ENCODE peak calls at places on chromosomes 3 and 15, in nine cellular contexts. X is GM13976, I is mucosa of descending colon, B is Peyer's patch, P is AG04450, K is tibial nerve, O is heart right ventricle, D is breast epithelium, S is spleen. H is an unnamed sample.

GRCh38 chr3:198071602-198072285 is 111.7 kb downstream of the LMLN start:
- DNase-seq in B (no peak), O (no peak), P (peak; percentile 66), D (no peak), K (no peak), I (no peak), X (no peak), S (no peak), H (peak; percentile 45)

GRCh38 chr3:45659661-45660566 is 29.3 kb upstream of the SACM1L start:
- DNase-seq in K (peak; percentile 51), I (peak; percentile 71), P (peak; percentile 94), S (peak; percentile 82), D (peak; percentile 72), X (peak; percentile 53), B (peak; percentile 35), O (peak; percentile 75), H (peak; percentile 70)

GRCh38 chr3:72277710-72278109 is 492.8 kb upstream of the PROK2 start:
- DNase-seq in I (no peak), D (no peak), B (no peak), P (no peak), X (no peak), O (no peak), K (no peak), S (no peak), H (no peak)

GRCh38 chr3:53729618-53730017 is 116.6 kb downstream of the CHDH start:
- DNase-seq in B (no peak), S (no peak), X (no peak), P (no peak), O (no peak), D (no peak), K (no peak), I (no peak), H (no peak)

GRCh38 chr3:42712344-42712648 is 9.7 kb upstream of the HHATL start:
- DNase-seq in X (no peak), P (no peak), B (no peak), I (no peak), D (no peak), O (no peak), S (no peak), K (no peak), H (no peak)

GRCh38 chr15:101045236-101045646 is 126.1 kb downstream of the LRRK1 start:
- DNase-seq in O (no peak), K (no peak), X (no peak), B (peak; percentile 14), P (no peak), I (no peak), D (no peak), S (peak; percentile 42), H (no peak)

GRCh38 chr15:82313446-82313845 is 35.8 kb downstream of the GOLGA6L10 start:
- DNase-seq in B (no peak), K (no peak), S (peak; percentile 47), P (no peak), D (no peak), O (no peak), X (no peak), I (no peak), H (no peak)

GRCh38 chr3:62467936-62468722 is 94.8 kb upstream of the FEZF2 start:
- DNase-seq in I (no peak), B (no peak), O (no peak), S (no peak), X (no peak), D (no peak), K (no peak), P (no peak), H (no peak)

GRCh38 chr3:174439621-174440349 is 419.3 kb upstream of the NAALADL2 start:
- DNase-seq in S (no peak), X (no peak), I (no peak), O (no peak), P (peak; percentile 98), B (no peak), D (no peak), K (no peak), H (peak; percentile 62)

GRCh38 chr15:60589728-60590127 is 110.8 kb upstream of the ICE2 start:
- DNase-seq in X (no peak), B (no peak), P (no peak), S (no peak), O (no peak), I (no peak), K (no peak), D (no peak), H (no peak)

GRCh38 chr3:142053244-142053643 is 96.1 kb downstream of the TFDP2 start:
- DNase-seq in D (no peak), I (no peak), K (no peak), O (no peak), X (no peak), P (no peak), B (no peak), S (no peak), H (no peak)

GRCh38 chr3:189132125-189132744 is 39.5 kb upstream of the TPRG1 start:
- DNase-seq in S (peak; percentile 87), P (peak; percentile 41), O (peak; percentile 30), K (no peak), B (peak; percentile 51), D (no peak), X (peak; percentile 37), I (peak; percentile 79), H (peak; percentile 63)

GRCh38 chr15:80838666-80839065 is 59.5 kb downstream of the CEMIP start:
- DNase-seq in I (no peak), K (no peak), O (no peak), B (no peak), D (no peak), S (no peak), P (no peak), X (no peak), H (no peak)

GRCh38 chr15:90479656-90480055 is 50.1 kb upstream of the CRTC3 start:
- DNase-seq in K (no peak), I (no peak), S (no peak), D (peak; percentile 58), X (no peak), O (no peak), B (no peak), P (no peak), H (peak; percentile 81)

GRCh38 chr15:92801412-92801773 is 98.7 kb upstream of the CHD2 start:
- DNase-seq in S (peak; percentile 64), D (no peak), K (no peak), I (no peak), P (peak; percentile 61), X (no peak), O (no peak), B (no peak), H (peak; percentile 28)

GRCh38 chr15:47802216-47802615 is 84.9 kb downstream of the SEMA6D start:
- DNase-seq in B (no peak), X (no peak), D (no peak), S (no peak), I (no peak), P (no peak), O (no peak), K (no peak), H (no peak)

GRCh38 chr3:59469948-59470723 is 420.3 kb upstream of the CFAP20DC start:
- DNase-seq in K (no peak), B (no peak), S (no peak), D (no peak), O (no peak), P (no peak), X (no peak), I (no peak), H (no peak)

GRCh38 chr3:149067792-149068352 is 18.5 kb downstream of the HLTF start:
- DNase-seq in O (no peak), X (no peak), D (no peak), S (no peak), K (no peak), I (no peak), B (no peak), P (no peak), H (no peak)
- TF ChIP-seq CTCF in O (no peak), X (no peak), D (no peak), S (no peak), K (no peak), I (no peak), B (no peak), P (no peak), H (no peak)

GRCh38 chr3:154314152-154314551 is 10.1 kb downstream of the DHX36 start:
- DNase-seq in B (no peak), D (no peak), K (no peak), I (no peak), P (no peak), S (no peak), O (no peak), X (no peak), H (no peak)
- TF ChIP-seq CTCF in B (no peak), D (no peak), K (no peak), I (no peak), P (no peak), S (no peak), O (no peak), X (no peak), H (no peak)

GRCh38 chr3:52171577-52172261 is 17.5 kb upstream of the POC1A start:
- DNase-seq in D (no peak), B (no peak), P (no peak), X (no peak), K (no peak), S (peak; percentile 23), I (no peak), O (no peak), H (no peak)

GRCh38 chr3:52174896-52175295 is 20.7 kb upstream of the POC1A start:
- DNase-seq in I (no peak), S (peak; percentile 47), D (no peak), P (no peak), B (no peak), K (no peak), X (no peak), O (no peak), H (no peak)

GRCh38 chr3:52175416-52176187 is 21.4 kb upstream of the POC1A start:
- DNase-seq in I (no peak), K (no peak), X (no peak), D (no peak), P (no peak), B (no peak), S (peak; percentile 48), O (no peak), H (no peak)

GRCh38 chr3:52173101-52173500 is 18.9 kb upstream of the POC1A start:
- DNase-seq in B (no peak), O (no peak), X (no peak), I (no peak), D (no peak), P (no peak), S (peak; percentile 47), K (no peak), H (no peak)

DNA sequence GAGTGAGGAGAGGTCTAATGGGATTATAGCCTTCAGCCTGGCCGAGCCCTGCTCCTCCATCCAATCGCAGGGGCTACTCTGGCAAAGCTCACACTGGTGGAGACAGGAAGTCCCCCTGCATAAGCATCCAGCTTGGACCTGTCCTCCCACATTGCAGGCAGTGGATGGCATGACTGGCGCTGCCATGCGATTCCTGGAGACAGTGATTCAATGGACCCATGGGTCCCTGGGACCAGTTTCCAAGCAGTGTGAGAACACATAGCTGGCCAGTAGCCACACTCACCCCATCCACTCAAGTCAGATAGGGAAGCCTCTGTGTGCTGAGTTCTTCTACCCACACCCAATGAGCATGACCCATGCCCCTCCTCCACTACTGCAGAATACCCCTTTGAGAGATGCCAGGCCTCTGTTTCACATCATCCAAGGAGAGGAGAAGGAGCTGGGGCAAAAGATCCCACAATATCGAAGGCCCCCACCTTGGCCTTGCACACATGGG is 18.1 kb upstream of the POC1A start:
- DNase-seq in D (no peak), X (no peak), O (no peak), I (no peak), K (no peak), P (no peak), S (peak; percentile 36), B (no peak), H (no peak)
- TF ChIP-seq CTCF in D (no peak), X (no peak), O (no peak), I (no peak), K (no peak), P (no peak), S (no peak), B (no peak), H (no peak)

GRCh38 chr3:124995460-124995994 is 60.3 kb downstream of the HEG1 start:
- DNase-seq in B (no peak), K (peak; percentile 43), O (peak; percentile 39), S (no peak), I (no peak), X (peak; percentile 76), P (no peak), D (no peak), H (peak; percentile 61)
- TF ChIP-seq CTCF in B (peak; percentile 63), K (peak; percentile 75), O (peak; percentile 63), S (peak; percentile 72), I (peak; percentile 52), X (peak; percentile 68), P (peak; percentile 54), D (peak; percentile 75), H (peak; percentile 55)